ENCODE peak calls at places on chromosome 2, in five cellular contexts. R is NCI-H1092 treated with DMSO at 0.1 percent for 48 hours; Y is stimulated activated CD4-positive, alpha-beta T cell treated with anti-CD3 and anti-CD28 coated beads, Interleukin-4, amount 100 ng/mL, for 48 hours; B is NCI-H1105 treated with DMSO at 0.1 percent for 48 hours; Q is glutamatergic neuron. W is an unnamed sample.

GRCh38 chr2:20447437-20448245 is 767 bp downstream of the RHOB start:
- DNase-seq in R (peak), B (peak), Q (peak), Y (no peak), W (no peak)

GRCh38 chr2:10717630-10718029 is 3.8 kb upstream of the ATP6V1C2 start:
- DNase-seq in R (no peak), Y (no peak), Q (no peak), B (no peak), W (no peak)

GRCh38 chr2:129813404-129813803 is 166.1 kb upstream of the RAB6C start:
- DNase-seq in B (no peak), R (no peak), Y (no peak), Q (no peak), W (no peak)

GRCh38 chr2:60148717-60149116 is 404.7 kb downstream of the BCL11A start:
- DNase-seq in R (no peak), Y (no peak), Q (no peak), B (no peak), W (no peak)

GRCh38 chr2:227848586-227848985 is 22.8 kb upstream of the DAW1 start:
- DNase-seq in B (no peak), Q (no peak), R (no peak), Y (no peak), W (no peak)

GRCh38 chr2:144086965-144087364 is 433.0 kb downstream of the ZEB2 start:
- DNase-seq in Y (no peak), B (no peak), Q (no peak), R (no peak), W (no peak)

GRCh38 chr2:189217546-189217945 is 38.0 kb upstream of the COL5A2 start:
- DNase-seq in Q (no peak), B (no peak), R (no peak), Y (no peak), W (no peak)

GRCh38 chr2:70979626-70980025 is 1.2 kb downstream of the ANKRD53 start:
- DNase-seq in B (no peak), Y (no peak), Q (no peak), R (no peak), W (no peak)

GRCh38 chr2:29430382-29431112 is 315.3 kb downstream of the CLIP4 start:
- DNase-seq in R (peak), Q (no peak), Y (no peak), B (peak), W (no peak)

GRCh38 chr2:30230479-30230854 is 867 bp upstream of the LBH start:
- DNase-seq in B (no peak), R (peak), Y (no peak), Q (peak), W (no peak)

GRCh38 chr2:32900246-32901000 is 46.3 kb upstream of the LTBP1 start:
- DNase-seq in Q (no peak), R (no peak), Y (no peak), B (no peak), W (no peak)

GRCh38 chr2:234676109-234676858 is 179.4 kb upstream of the ARL4C start:
- DNase-seq in Y (no peak), R (peak), Q (no peak), B (peak), W (no peak)

GRCh38 chr2:200077210-200077650 is 121.8 kb downstream of the MAIP1 start:
- DNase-seq in Q (no peak), R (peak), B (no peak), Y (no peak), W (no peak)

GRCh38 chr2:53098323-53099073 is 669.1 kb upstream of the CHAC2 start:
- DNase-seq in Q (no peak), Y (no peak), R (no peak), B (no peak), W (no peak)

GRCh38 chr2:189300917-189301316 is 121.4 kb upstream of the COL5A2 start:
- DNase-seq in R (no peak), B (no peak), Y (no peak), Q (no peak), W (no peak)

GRCh38 chr2:172710584-172711024 is 25.0 kb upstream of the RAPGEF4 start:
- DNase-seq in Q (peak), R (peak), Y (no peak), B (peak), W (no peak)

GRCh38 chr2:21102356-21102755 is 21.4 kb upstream of the TDRD15 start:
- DNase-seq in R (no peak), Y (no peak), Q (no peak), B (peak), W (no peak)

GRCh38 chr2:101105654-101106053 is 45.5 kb downstream of the TBC1D8 start:
- DNase-seq in Q (no peak), B (no peak), Y (no peak), R (no peak), W (no peak)

GRCh38 chr2:165745916-165746315 is 48.1 kb downstream of the GALNT3 start:
- DNase-seq in R (no peak), B (peak), Y (no peak), Q (no peak), W (no peak)

GRCh38 chr2:181239400-181239799 is 217.8 kb upstream of the ITGA4 start:
- DNase-seq in B (no peak), Q (no peak), R (no peak), Y (no peak), W (no peak)

GRCh38 chr2:161118722-161119121 is 41.5 kb upstream of the TANK start:
- DNase-seq in Q (no peak), Y (no peak), B (no peak), R (no peak), W (no peak)

GRCh38 chr2:203891474-203891873 is 23.9 kb downstream of the CTLA4 start:
- DNase-seq in Y (no peak), R (no peak), Q (no peak), B (no peak), W (no peak)

GRCh38 chr2:231570903-231571302 is 21.8 kb upstream of the TEX44 start:
- DNase-seq in R (no peak), Y (no peak), B (no peak), Q (no peak), W (no peak)